ENCODE peak calls at places on chromosome 9, in five cellular contexts. W, Z, A, V and E are unnamed samples.

GRCh38 chr9:123120131-123120530 is 86.7 kb downstream of the GPR21 start:
- DNase-seq in W (no peak), Z (no peak), A (no peak), V (no peak), E (peak; percentile 54)

GRCh38 chr9:134433101-134433500 is 106.8 kb downstream of the RXRA start:
- DNase-seq in W (no peak), Z (no peak), A (peak; percentile 85), V (peak; percentile 55), E (peak; percentile 92)

GRCh38 chr9:136336156-136336860 is 9.0 kb downstream of the GPSM1 start:
- DNase-seq in W (no peak), Z (no peak), A (no peak), V (no peak), E (peak; percentile 93)

GRCh38 chr9:131645078-131645776 is 94.6 kb downstream of the RAPGEF1 start:
- DNase-seq in W (no peak), Z (no peak), A (no peak), V (no peak), E (no peak)

GRCh38 chr9:133529457-133529856 is 4.7 kb upstream of the MYMK start:
- DNase-seq in W (no peak), Z (no peak), A (no peak), V (no peak), E (no peak)

GRCh38 chr9:137384116-137384756 is 38.7 kb downstream of the EXD3 start:
- DNase-seq in W (no peak), Z (no peak), A (peak; percentile 51), V (no peak), E (no peak)

GRCh38 chr9:93669116-93669957 is 93.0 kb downstream of the PHF2 start:
- DNase-seq in W (no peak), Z (no peak), A (peak; percentile 56), V (peak; percentile 8), E (no peak)

GRCh38 chr9:108150736-108151135 is 661.2 kb upstream of the KLF4 start:
- DNase-seq in W (no peak), Z (no peak), A (peak; percentile 70), V (peak; percentile 45), E (no peak)

GRCh38 chr9:109880276-109881169 is 100.5 kb downstream of the PALM2AKAP2 start:
- DNase-seq in W (no peak), Z (peak; percentile 66), A (no peak), V (no peak), E (peak; percentile 65)

GRCh38 chr9:135884328-135885035 is 22.9 kb downstream of the CAMSAP1 start:
- DNase-seq in W (no peak), Z (no peak), A (no peak), V (no peak), E (peak; percentile 55)

GRCh38 chr9:118503236-118503635 is 799.0 kb downstream of the TLR4 start:
- DNase-seq in W (no peak), Z (no peak), A (no peak), V (no peak), E (no peak)

GRCh38 chr9:123561055-123561454 is 205.1 kb downstream of the CRB2 start:
- DNase-seq in W (no peak), Z (no peak), A (no peak), V (no peak), E (no peak)

GRCh38 chr9:89750117-89750551 is 145.3 kb downstream of the GADD45G start:
- DNase-seq in W (no peak), Z (no peak), A (no peak), V (no peak), E (no peak)

GRCh38 chr9:108664309-108665255 is 191.2 kb downstream of the ACTL7B start:
- DNase-seq in W (no peak), Z (no peak), A (no peak), V (no peak), E (no peak)

GRCh38 chr9:87016681-87017080 is 69.4 kb upstream of the GAS1 start:
- DNase-seq in W (no peak), Z (no peak), A (no peak), V (no peak), E (no peak)

GRCh38 chr9:134243778-134244467 is 79.6 kb upstream of the RNU6ATAC start:
- DNase-seq in W (peak; percentile 42), Z (no peak), A (no peak), V (no peak), E (no peak)

DNA sequence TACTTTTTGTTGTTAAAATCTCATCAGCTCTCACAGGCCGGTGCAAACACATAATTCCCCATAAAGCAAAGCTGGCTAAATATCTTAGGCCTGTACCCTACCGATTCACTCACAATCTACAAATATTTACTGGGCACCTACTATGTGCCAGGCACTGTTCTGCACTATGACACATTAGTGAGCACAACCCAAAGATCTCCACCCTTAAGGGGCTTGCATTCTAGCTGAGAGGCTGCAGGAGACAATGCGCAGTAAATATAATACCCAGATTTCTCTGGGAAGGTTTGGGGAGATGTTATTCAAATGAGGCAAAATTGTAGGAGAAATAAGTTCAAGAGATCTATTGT is 53.7 kb downstream of the FNBP1 start:
- DNase-seq in W (no peak), Z (no peak), A (no peak), V (no peak), E (no peak)
- TF ChIP-seq POLR2A in W (peak; percentile 9), Z (no peak), A (no peak), V (no peak), E (no peak)

GRCh38 chr9:99366183-99366582 is 144.1 kb downstream of the SEC61B start:
- DNase-seq in W (no peak), Z (no peak), A (no peak), V (no peak), E (no peak)

GRCh38 chr9:99371376-99371775 is 149.3 kb downstream of the SEC61B start:
- DNase-seq in W (no peak), Z (no peak), A (no peak), V (no peak), E (no peak)

GRCh38 chr9:99366601-99367000 is 144.5 kb downstream of the SEC61B start:
- DNase-seq in W (no peak), Z (no peak), A (no peak), V (no peak), E (no peak)

GRCh38 chr9:99369327-99369722 is 147.2 kb downstream of the SEC61B start:
- DNase-seq in W (no peak), Z (no peak), A (no peak), V (no peak), E (no peak)

DNA sequence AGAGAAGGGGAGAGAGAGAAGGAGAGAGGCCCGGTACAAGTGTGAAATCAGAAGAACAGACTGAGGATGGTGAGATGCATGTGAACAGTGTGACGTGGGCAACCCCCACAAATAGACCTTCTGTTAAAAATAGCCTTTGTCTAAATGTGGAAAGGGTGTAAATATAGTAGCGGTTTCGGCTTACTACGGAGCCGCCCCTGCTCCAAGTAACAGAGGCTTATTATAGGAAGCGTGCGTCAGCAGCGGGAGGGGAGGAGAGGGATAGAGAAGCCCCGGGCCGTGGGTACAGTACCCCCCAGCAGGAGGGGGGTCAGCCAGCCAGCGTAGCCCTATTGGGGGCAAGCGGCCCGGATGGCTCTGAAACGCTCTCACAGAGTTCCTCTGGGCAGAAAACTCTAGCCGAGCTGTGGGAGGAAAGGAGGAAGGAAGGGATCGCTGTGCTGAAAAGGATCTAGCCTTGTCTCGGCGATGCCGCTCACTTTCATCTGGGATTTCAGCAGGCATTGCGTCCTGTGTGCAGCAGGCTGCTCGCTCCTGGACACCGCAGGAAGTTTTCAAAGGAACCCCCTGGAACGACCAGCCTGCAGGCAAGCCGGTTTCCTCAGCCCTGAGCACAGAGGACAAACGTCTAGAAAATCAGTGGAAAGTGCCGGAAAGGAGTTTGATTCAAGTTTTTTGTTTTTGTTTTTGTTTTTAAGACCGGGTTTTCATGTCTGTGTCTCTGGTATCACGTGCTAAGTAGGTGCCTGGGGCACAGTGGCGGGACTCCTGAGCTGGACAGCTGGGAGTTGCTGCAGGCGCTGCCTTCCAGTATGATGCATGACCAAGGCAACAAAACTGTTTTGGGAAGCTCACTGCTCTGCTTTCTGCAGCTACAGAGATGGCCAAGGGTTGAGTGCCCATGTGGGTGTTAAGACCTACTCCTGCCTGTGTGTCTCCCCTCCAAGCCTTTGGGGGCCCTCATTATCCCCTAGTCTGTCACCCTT is 146.6 kb downstream of the SEC61B start:
- DNase-seq in W (peak; percentile 24), Z (no peak), A (peak; percentile 77), V (peak; percentile 29), E (no peak)
- TF ChIP-seq POLR2A in W (no peak), Z (no peak), A (no peak), V (peak; percentile 27), E (no peak)

DNA sequence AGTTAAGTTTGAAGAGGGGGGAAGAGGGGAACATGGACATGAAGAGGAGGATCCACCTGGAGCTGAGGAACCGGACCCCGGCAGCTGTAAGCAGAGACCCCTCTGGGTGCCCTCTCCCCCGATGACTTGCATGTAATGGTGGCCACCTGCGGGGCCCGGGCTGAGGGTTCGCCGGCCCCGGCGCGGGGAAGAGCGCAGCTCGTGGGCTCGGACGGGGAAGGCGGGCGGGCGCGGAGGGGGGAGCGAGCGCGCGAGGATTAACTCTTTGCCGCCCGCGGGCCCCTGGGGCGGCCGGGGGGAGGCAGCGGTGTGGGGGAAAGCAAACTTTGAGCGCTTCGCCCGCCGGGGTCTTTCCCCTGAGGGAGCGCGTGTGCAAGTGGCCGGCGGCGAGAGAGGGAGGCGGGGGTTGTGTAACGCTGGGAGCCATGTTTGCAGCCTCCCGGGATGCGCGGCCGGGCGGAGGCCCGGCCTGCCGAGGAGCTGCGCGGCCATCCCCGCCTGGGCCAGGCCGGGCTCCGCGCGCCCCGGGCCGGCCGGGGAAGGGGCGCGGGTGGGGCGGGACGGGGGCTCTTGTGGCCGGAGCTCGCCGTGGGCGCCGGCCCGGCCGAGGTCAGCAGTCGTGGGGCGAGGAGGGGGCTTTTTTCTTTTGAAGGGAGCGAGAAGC is 515 bp downstream of the ANP32B start:
- DNase-seq in W (no peak), Z (peak; percentile 46), A (peak; percentile 80), V (no peak), E (peak; percentile 70)
- TF ChIP-seq POLR2A in W (peak; percentile 65), Z (no peak), A (no peak), V (no peak), E (no peak)

GRCh38 chr9:37903581-37903830 is 421 bp downstream of the SLC25A51 start:
- DNase-seq in W (no peak), Z (peak; percentile 47), A (peak; percentile 70), V (no peak), E (peak; percentile 26)

GRCh38 chr9:37902804-37903580 is 935 bp downstream of the SLC25A51 start:
- DNase-seq in W (no peak), Z (no peak), A (no peak), V (no peak), E (no peak)

GRCh38 chr9:37905776-37906175 is 1.8 kb upstream of the SLC25A51 start:
- DNase-seq in W (no peak), Z (no peak), A (peak; percentile 36), V (no peak), E (no peak)

GRCh38 chr9:37904647-37905505 is 949 bp upstream of the SLC25A51 start:
- DNase-seq in W (no peak), Z (no peak), A (peak; percentile 64), V (peak; percentile 34), E (no peak)

DNA sequence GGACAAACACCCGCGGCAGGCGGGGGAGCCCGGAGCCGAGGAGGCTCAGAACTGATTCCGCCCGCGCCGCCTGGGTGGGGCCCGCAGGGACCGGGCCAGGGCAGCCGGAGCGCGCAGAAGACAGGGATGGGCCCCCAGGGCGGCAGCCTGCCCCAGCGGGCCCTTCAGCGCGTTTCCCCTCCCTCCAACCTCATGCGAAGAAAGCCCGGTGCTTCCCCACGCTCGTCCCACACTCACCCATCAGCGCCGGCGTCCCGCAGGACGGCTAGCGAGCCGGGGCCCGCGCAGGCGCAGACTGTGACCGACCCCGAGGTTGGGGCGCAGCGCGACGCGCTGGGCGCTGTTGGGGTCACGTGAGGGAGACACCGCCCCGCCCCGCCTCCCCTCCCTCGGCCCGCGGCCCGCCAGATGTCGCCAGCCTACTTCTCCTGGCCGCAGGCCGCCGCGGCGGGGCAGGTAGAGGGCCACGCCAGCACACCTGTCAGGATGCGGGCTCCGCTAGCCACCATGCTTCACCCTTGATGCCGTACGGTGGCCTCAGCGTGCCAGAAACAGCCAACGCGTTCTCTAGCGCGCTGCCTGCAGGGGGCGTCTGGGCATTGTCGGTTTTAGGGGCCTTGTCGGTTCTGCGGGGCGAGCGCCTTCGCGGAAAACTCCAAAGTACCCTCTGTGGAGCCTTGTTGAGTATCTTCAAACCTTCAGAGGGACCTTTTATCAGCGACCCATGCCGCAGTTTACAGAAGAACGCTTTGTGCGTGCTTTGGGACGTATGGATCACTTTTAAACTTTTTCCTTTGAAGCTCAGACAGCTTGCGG is at the start of gene SLC25A51:
- DNase-seq in W (peak; percentile 81), Z (peak; percentile 94), A (peak; percentile 97), V (peak; percentile 94), E (peak; percentile 77)
- TF ChIP-seq POLR2A in W (peak; percentile 88), Z (peak; percentile 64), A (peak; percentile 54), V (peak; percentile 7), E (peak; percentile 65)